ENCODE peak calls at places on chromosomes 16 and 17, in five cellular contexts. V is stomach, X is A549, B is ovary, R is transverse colon. H is an unnamed sample.

GRCh38 chr17:74351552-74352210 is 10.0 kb downstream of the BTBD17 start:
- DNase-seq in V (no peak), X (no peak), B (no peak), R (no peak), H (no peak)

GRCh38 chr16:16867994-16868393 is 489.1 kb downstream of the NPIPA7 start:
- DNase-seq in V (no peak), X (no peak), B (no peak), R (no peak), H (no peak)

GRCh38 chr17:72466199-72466598 is 345.4 kb downstream of the SOX9 start:
- DNase-seq in V (peak; percentile 39), X (peak; percentile 87), B (no peak), R (peak; percentile 65), H (peak; percentile 41)

GRCh38 chr17:14038206-14038605 is 31.1 kb upstream of the COX10 start:
- DNase-seq in V (no peak), X (no peak), B (no peak), R (no peak), H (no peak)

GRCh38 chr17:73599599-73599998 is 44.6 kb downstream of the SDK2 start:
- DNase-seq in V (no peak), X (no peak), B (no peak), R (no peak), H (no peak)

GRCh38 chr16:8919934-8920465 is 37.8 kb downstream of the LITAFD start:
- DNase-seq in V (no peak), X (no peak), B (no peak), R (no peak), H (no peak)

GRCh38 chr17:51442112-51442865 is 181.9 kb downstream of the UTP18 start:
- DNase-seq in V (no peak), X (no peak), B (no peak), R (no peak), H (no peak)

GRCh38 chr16:72501739-72502653 is 330.0 kb upstream of the PMFBP1 start:
- DNase-seq in V (peak; percentile 45), X (peak; percentile 48), B (peak; percentile 55), R (peak; percentile 53), H (no peak)

GRCh38 chr17:1646199-1646875 is 805 bp upstream of the SCARF1 start:
- DNase-seq in V (no peak), X (no peak), B (no peak), R (no peak), H (no peak)

GRCh38 chr17:80696456-80696855 is 151.8 kb downstream of the RPTOR start:
- DNase-seq in V (no peak), X (no peak), B (peak; percentile 72), R (no peak), H (peak; percentile 58)

GRCh38 chr17:79646721-79647455 is 36.0 kb upstream of the RBFOX3 start:
- DNase-seq in V (peak; percentile 22), X (no peak), B (no peak), R (no peak), H (no peak)

GRCh38 chr16:17404903-17405691 is 65.7 kb downstream of the XYLT1 start:
- DNase-seq in V (no peak), X (no peak), B (peak; percentile 82), R (peak; percentile 49), H (peak; percentile 50)

GRCh38 chr16:27426423-27427408 is 24.7 kb downstream of the IL21R start:
- DNase-seq in V (peak; percentile 26), X (no peak), B (no peak), R (peak; percentile 38), H (no peak)

GRCh38 chr16:2026461-2027023 is at the start of gene NHERF2:
- DNase-seq in V (peak; percentile 60), X (no peak), B (peak; percentile 61), R (peak; percentile 57), H (peak; percentile 90)

GRCh38 chr16:85208181-85208580 is 95.9 kb upstream of the CIBAR2 start:
- DNase-seq in V (no peak), X (no peak), B (no peak), R (no peak), H (peak; percentile 53)

GRCh38 chr16:8251727-8252126 is 338.6 kb downstream of the TMEM114 start:
- DNase-seq in V (no peak), X (no peak), B (no peak), R (no peak), H (no peak)

DNA sequence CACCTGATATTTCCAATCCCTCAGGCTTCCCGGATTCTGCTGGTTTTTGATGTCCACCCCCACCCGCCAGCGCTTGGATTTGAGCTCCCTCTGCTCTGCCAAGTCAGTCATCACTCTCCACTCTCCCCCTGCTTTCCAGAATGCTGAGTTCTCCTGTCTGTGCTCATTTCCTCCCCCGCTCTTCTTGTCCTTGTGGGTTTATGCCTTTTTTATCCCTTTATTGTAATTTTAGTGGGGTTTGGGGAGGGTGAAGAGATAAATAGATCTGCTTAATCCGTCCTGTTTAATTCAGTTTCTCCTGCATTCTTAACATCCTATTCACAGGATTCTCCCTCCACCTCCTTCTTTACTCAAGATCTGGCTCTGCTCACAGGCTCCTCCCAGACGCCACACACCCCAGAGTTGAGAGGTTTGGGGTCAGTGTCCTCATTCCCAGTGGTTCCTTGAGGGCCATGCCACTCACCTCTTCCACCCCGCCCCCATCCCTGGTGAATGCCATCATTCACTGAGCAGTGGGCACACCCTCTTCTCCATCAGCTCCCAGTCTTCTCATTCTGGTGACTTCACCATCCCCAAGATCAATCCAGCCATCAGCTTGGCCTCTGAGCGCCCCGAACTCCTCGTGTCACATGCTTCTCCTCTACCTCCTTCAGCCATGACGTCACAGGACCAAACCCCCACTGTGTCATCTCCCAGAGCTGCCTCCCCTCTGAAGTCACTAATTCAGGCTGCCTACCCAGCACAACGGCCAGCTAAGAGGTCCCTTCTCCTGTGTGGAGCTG is 15.1 kb upstream of the GUCY2D start:
- DNase-seq in V (no peak), X (no peak), B (no peak), R (no peak), H (no peak)
- H3K27ac ChIP-seq in V (no peak overlapping the region), X (no peak overlapping the region), B (no peak overlapping the region), R (no peak overlapping the region), H (no peak overlapping the region)

GRCh38 chr16:60792437-60792836 is 1243.8 kb downstream of the CDH8 start:
- DNase-seq in V (no peak), X (no peak), B (no peak), R (no peak), H (no peak)
- TF ChIP-seq EP300 in V (no peak), X (no peak), B (no peak), R (no peak), H (no peak)

GRCh38 chr17:66307257-66307656 is 4.8 kb downstream of the PRKCA start:
- DNase-seq in V (no peak), X (no peak), B (no peak), R (no peak), H (no peak)

GRCh38 chr17:66309793-66310192 is 7.4 kb downstream of the PRKCA start:
- DNase-seq in V (no peak), X (no peak), B (no peak), R (no peak), H (no peak)

GRCh38 chr17:66308856-66309255 is 6.4 kb downstream of the PRKCA start:
- DNase-seq in V (no peak), X (no peak), B (no peak), R (no peak), H (no peak)

GRCh38 chr17:66304304-66305174 is 2.1 kb downstream of the PRKCA start:
- DNase-seq in V (no peak), X (peak; percentile 52), B (no peak), R (peak; percentile 35), H (no peak)

DNA sequence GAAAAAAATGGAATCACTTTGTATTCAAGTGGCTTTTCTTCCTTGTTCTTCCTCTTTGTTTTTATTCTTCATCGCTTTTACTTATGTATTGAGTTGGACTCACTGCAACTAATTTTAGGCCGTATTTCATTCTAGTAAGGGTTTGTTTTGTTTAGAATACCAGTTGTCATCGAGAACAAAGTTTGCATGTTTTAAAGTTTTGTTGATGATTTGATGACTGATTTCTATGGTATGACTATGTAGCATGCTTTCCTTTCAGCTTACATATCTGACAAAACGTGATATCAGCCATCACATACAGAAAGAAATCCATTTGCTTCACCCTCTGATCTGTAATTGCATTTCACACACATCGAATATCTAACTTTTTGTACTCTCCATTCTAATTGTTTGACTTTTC is 4.0 kb downstream of the PRKCA start:
- DNase-seq in V (no peak), X (no peak), B (no peak), R (no peak), H (no peak)
- H3K27ac ChIP-seq in V (peak overlapping the region; percentile 4), X (peak overlapping the region; percentile 88), B (no peak overlapping the region), R (peak overlapping the region; percentile 90), H (no peak overlapping the region)

GRCh38 chr16:69132424-69133252 is at the start of the genes CHTF8 and UTP4:
- DNase-seq in V (peak; percentile 87), X (peak; percentile 85), B (peak; percentile 89), R (peak; percentile 88), H (peak; percentile 85)
- TF ChIP-seq EP300 in V (no peak), X (no peak), B (no peak), R (no peak), H (no peak)

GRCh38 chr17:38550661-38551060 is 55.1 kb downstream of the SRCIN1 start:
- DNase-seq in V (peak; percentile 74), X (no peak), B (no peak), R (no peak), H (no peak)

GRCh38 chr17:38547439-38547838 is 58.3 kb downstream of the SRCIN1 start:
- DNase-seq in V (no peak), X (no peak), B (no peak), R (no peak), H (no peak)

GRCh38 chr17:38546396-38546795 is 59.4 kb downstream of the SRCIN1 start:
- DNase-seq in V (no peak), X (no peak), B (no peak), R (no peak), H (no peak)

GRCh38 chr17:38551121-38551520 is 54.6 kb downstream of the SRCIN1 start:
- DNase-seq in V (no peak), X (no peak), B (no peak), R (no peak), H (no peak)

GRCh38 chr17:38549285-38549684 is 56.5 kb downstream of the SRCIN1 start:
- DNase-seq in V (no peak), X (no peak), B (no peak), R (no peak), H (no peak)
- H3K27ac ChIP-seq in V (no peak overlapping the region), X (no peak overlapping the region), B (no peak overlapping the region), R (no peak overlapping the region), H (no peak overlapping the region)